ENCODE peak calls at places on chromosomes 11 and 22, in nine cellular contexts. H is Caco-2, A is HFF-Myc, Z is A549, D is AG04450, Y is GM23338, L is neural progenitor cell, G is stomach, O is cardiac muscle cell. C is an unnamed sample.

GRCh38 chr11:122505304-122506006 is 150.1 kb upstream of the UBASH3B start:
- DNase-seq in H (peak), A (peak), Z (peak), D (peak), Y (peak), L (peak), G (peak), O (peak), C (peak)

GRCh38 chr22:41697126-41697775 is 2.1 kb upstream of the MEI1 start:
- DNase-seq in H (peak), A (peak), Z (peak), D (peak), Y (peak), L (peak), G (peak), O (peak), C (peak)

GRCh38 chr11:65646921-65647701 is 9.2 kb downstream of the SIPA1 start:
- DNase-seq in H (peak), A (no peak), Z (peak), D (no peak), Y (peak), L (peak), G (peak), O (peak), C (no peak)

GRCh38 chr22:38706101-38706884 is 549 bp downstream of the GTPBP1 start:
- DNase-seq in H (peak), A (no peak), Z (no peak), D (no peak), Y (peak), L (peak), G (peak), O (peak), C (no peak)

GRCh38 chr22:16955678-16956210 is 52.3 kb downstream of the GAB4 start:
- DNase-seq in H (no peak), A (no peak), Z (no peak), D (no peak), Y (no peak), L (no peak), G (no peak), O (no peak), C (peak)

GRCh38 chr11:69417211-69418085 is 64.0 kb upstream of the LINC01488 start:
- DNase-seq in H (no peak), A (no peak), Z (no peak), D (no peak), Y (no peak), L (no peak), G (no peak), O (no peak), C (no peak)

GRCh38 chr11:118289411-118289810 is 15.1 kb upstream of the CD3E start:
- DNase-seq in H (no peak), A (peak), Z (no peak), D (no peak), Y (no peak), L (no peak), G (no peak), O (no peak), C (no peak)

GRCh38 chr22:45546333-45547015 is 43.8 kb downstream of the FBLN1 start:
- DNase-seq in H (no peak), A (no peak), Z (no peak), D (no peak), Y (no peak), L (no peak), G (no peak), O (no peak), C (no peak)

GRCh38 chr11:47172740-47173139 is 3.9 kb downstream of the ARFGAP2 start:
- DNase-seq in H (no peak), A (no peak), Z (no peak), D (no peak), Y (no peak), L (no peak), G (no peak), O (no peak), C (no peak)

GRCh38 chr11:123839131-123839530 is 33.0 kb upstream of the OR6M1 start:
- DNase-seq in H (no peak), A (no peak), Z (no peak), D (no peak), Y (no peak), L (no peak), G (no peak), O (no peak), C (no peak)

GRCh38 chr11:106061249-106061794 is 15.8 kb downstream of the KBTBD3 start:
- DNase-seq in H (no peak), A (no peak), Z (no peak), D (no peak), Y (peak), L (no peak), G (no peak), O (no peak), C (no peak)

GRCh38 chr22:25176175-25176574 is 23.5 kb upstream of the CRYBB3 start:
- DNase-seq in H (no peak), A (no peak), Z (no peak), D (no peak), Y (no peak), L (no peak), G (no peak), O (no peak), C (no peak)

GRCh38 chr11:119975561-119976152 is 162.3 kb downstream of the TRIM29 start:
- DNase-seq in H (no peak), A (no peak), Z (no peak), D (no peak), Y (peak), L (peak), G (no peak), O (no peak), C (no peak)

GRCh38 chr11:47504910-47505309 is 48.0 kb downstream of the CELF1 start:
- DNase-seq in H (no peak), A (no peak), Z (no peak), D (no peak), Y (no peak), L (no peak), G (no peak), O (no peak), C (no peak)

GRCh38 chr11:67375320-67376021 is 2.1 kb upstream of the CLCF1 start:
- DNase-seq in H (no peak), A (no peak), Z (peak), D (no peak), Y (peak), L (peak), G (no peak), O (no peak), C (no peak)

GRCh38 chr11:65288706-65289536 is 25.7 kb upstream of the CDC42EP2 start:
- DNase-seq in H (no peak), A (peak), Z (no peak), D (no peak), Y (no peak), L (no peak), G (no peak), O (no peak), C (no peak)

GRCh38 chr22:48719978-48720661 is 1107.6 kb downstream of the BRD1 start:
- DNase-seq in H (no peak), A (no peak), Z (peak), D (no peak), Y (peak), L (peak), G (no peak), O (no peak), C (no peak)

GRCh38 chr11:30908857-30909256 is 322.7 kb upstream of the MPPED2 start:
- DNase-seq in H (no peak), A (no peak), Z (no peak), D (no peak), Y (no peak), L (no peak), G (no peak), O (no peak), C (no peak)

GRCh38 chr11:59197990-59198389 is 14.7 kb downstream of the MPEG1 start:
- DNase-seq in H (no peak), A (no peak), Z (no peak), D (no peak), Y (no peak), L (no peak), G (peak), O (peak), C (no peak)

GRCh38 chr22:25051073-25051472 is 98.6 kb downstream of the KIAA1671 start:
- DNase-seq in H (no peak), A (no peak), Z (no peak), D (no peak), Y (peak), L (no peak), G (no peak), O (no peak), C (no peak)

GRCh38 chr22:42929838-42930155 is 72.7 kb upstream of the ARFGAP3 start:
- DNase-seq in H (no peak), A (no peak), Z (no peak), D (no peak), Y (no peak), L (no peak), G (no peak), O (no peak), C (no peak)

GRCh38 chr11:11505190-11505589 is 116.6 kb downstream of the GALNT18 start:
- DNase-seq in H (no peak), A (no peak), Z (no peak), D (no peak), Y (no peak), L (no peak), G (no peak), O (no peak), C (no peak)

GRCh38 chr22:38485783-38486182 is 17.9 kb downstream of the KDELR3 start:
- DNase-seq in H (no peak), A (no peak), Z (no peak), D (no peak), Y (no peak), L (no peak), G (no peak), O (no peak), C (no peak)

GRCh38 chr22:17780116-17780740 is 6.0 kb upstream of the BID start:
- DNase-seq in H (no peak), A (no peak), Z (no peak), D (no peak), Y (peak), L (no peak), G (no peak), O (no peak), C (no peak)

GRCh38 chr22:37137903-37138665 is 11.6 kb downstream of the IL2RB start:
- DNase-seq in H (no peak), A (no peak), Z (no peak), D (no peak), Y (no peak), L (no peak), G (no peak), O (no peak), C (no peak)

GRCh38 chr11:825366-826231 is 2.1 kb upstream of the CRACR2B start:
- DNase-seq in H (no peak), A (no peak), Z (no peak), D (no peak), Y (no peak), L (no peak), G (peak), O (no peak), C (no peak)

GRCh38 chr22:29130490-29130889 is 57.7 kb downstream of the KREMEN1 start:
- DNase-seq in H (no peak), A (no peak), Z (no peak), D (no peak), Y (no peak), L (no peak), G (no peak), O (no peak), C (no peak)

GRCh38 chr22:29133603-29134133 is 60.8 kb downstream of the KREMEN1 start:
- DNase-seq in H (no peak), A (no peak), Z (no peak), D (no peak), Y (no peak), L (no peak), G (no peak), O (no peak), C (no peak)

GRCh38 chr22:29138556-29138955 is 65.7 kb downstream of the KREMEN1 start:
- DNase-seq in H (no peak), A (no peak), Z (no peak), D (no peak), Y (no peak), L (no peak), G (no peak), O (no peak), C (no peak)

GRCh38 chr22:29136715-29137700 is 64.2 kb downstream of the KREMEN1 start:
- DNase-seq in H (no peak), A (no peak), Z (no peak), D (no peak), Y (no peak), L (no peak), G (no peak), O (no peak), C (no peak)

GRCh38 chr22:29134448-29134847 is 61.6 kb downstream of the KREMEN1 start:
- DNase-seq in H (no peak), A (no peak), Z (no peak), D (no peak), Y (no peak), L (no peak), G (no peak), O (no peak), C (no peak)
- H3K4me3 ChIP-seq in H (no peak), A (no peak), Z (no peak), D (no peak), Y (no peak), L (no peak), G (no peak), O (no peak), C (no peak)

GRCh38 chr22:40029189-40029890 is 34.6 kb downstream of the FAM83F start:
- DNase-seq in H (no peak), A (no peak), Z (no peak), D (no peak), Y (no peak), L (peak), G (no peak), O (no peak), C (no peak)
- H3K4me3 ChIP-seq in H (no peak), A (no peak), Z (no peak), D (no peak), Y (no peak), L (no peak), G (no peak), O (no peak), C (no peak)

GRCh38 chr11:103803062-103803461 is 233.4 kb upstream of the DDI1 start:
- DNase-seq in H (no peak), A (no peak), Z (no peak), D (no peak), Y (no peak), L (no peak), G (no peak), O (peak), C (no peak)

GRCh38 chr11:103808246-103808645 is 228.2 kb upstream of the DDI1 start:
- DNase-seq in H (no peak), A (no peak), Z (no peak), D (no peak), Y (no peak), L (no peak), G (no peak), O (no peak), C (no peak)

GRCh38 chr11:103806130-103806900 is 230.1 kb upstream of the DDI1 start:
- DNase-seq in H (no peak), A (peak), Z (peak), D (peak), Y (no peak), L (no peak), G (no peak), O (peak), C (no peak)

GRCh38 chr11:103807806-103808205 is 228.6 kb upstream of the DDI1 start:
- DNase-seq in H (no peak), A (no peak), Z (no peak), D (no peak), Y (no peak), L (no peak), G (no peak), O (peak), C (no peak)

GRCh38 chr11:103805688-103806009 is 230.8 kb upstream of the DDI1 start:
- DNase-seq in H (peak), A (no peak), Z (no peak), D (no peak), Y (no peak), L (no peak), G (no peak), O (no peak), C (no peak)
- H3K4me3 ChIP-seq in H (no peak), A (no peak), Z (peak), D (no peak), Y (no peak), L (no peak), G (no peak), O (no peak), C (no peak)

DNA sequence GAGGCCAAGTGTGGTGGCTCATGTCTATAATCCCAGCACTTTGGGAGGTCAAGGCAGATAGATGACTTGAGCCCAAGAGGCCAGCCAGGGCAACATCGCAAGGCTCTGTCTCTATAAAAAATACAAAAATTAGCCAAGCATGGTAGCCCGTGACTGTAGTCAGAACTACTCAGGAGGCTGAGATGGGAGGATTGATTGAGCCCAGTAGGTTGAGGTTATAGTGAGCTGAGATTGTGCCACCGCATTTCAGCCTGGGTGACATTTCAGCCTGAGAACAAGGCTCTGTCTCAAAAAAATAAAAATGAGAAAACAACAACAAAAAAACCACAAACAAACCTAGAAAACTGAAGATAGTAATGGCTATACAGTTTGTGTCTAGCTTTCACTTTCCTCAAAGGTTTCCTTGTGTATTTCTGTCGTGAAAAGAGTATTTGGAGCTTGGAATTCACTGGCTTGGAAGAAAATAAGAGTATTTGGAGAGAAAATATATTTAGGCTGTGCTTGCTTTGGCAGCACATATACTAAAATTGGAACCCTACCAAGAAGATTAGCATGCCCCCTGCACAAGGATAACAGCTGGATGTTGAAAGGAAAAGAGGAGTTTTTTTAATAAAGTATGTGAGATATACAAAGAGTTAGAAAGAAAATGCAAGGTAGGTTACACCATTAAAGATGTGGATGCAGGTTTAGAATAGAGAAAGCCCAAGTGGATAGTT is 3.9 kb upstream of the BIRC3 start:
- DNase-seq in H (no peak), A (no peak), Z (no peak), D (no peak), Y (no peak), L (no peak), G (no peak), O (peak), C (no peak)
- H3K4me3 ChIP-seq in H (no peak), A (no peak), Z (peak), D (no peak), Y (no peak), L (no peak), G (no peak), O (no peak), C (peak)

GRCh38 chr11:9962722-9963121 is 298.8 kb downstream of the SWAP70 start:
- DNase-seq in H (no peak), A (no peak), Z (no peak), D (no peak), Y (no peak), L (no peak), G (no peak), O (no peak), C (no peak)
- H3K4me3 ChIP-seq in H (no peak), A (no peak), Z (no peak), D (no peak), Y (no peak), L (no peak), G (no peak), O (no peak), C (no peak)

DNA sequence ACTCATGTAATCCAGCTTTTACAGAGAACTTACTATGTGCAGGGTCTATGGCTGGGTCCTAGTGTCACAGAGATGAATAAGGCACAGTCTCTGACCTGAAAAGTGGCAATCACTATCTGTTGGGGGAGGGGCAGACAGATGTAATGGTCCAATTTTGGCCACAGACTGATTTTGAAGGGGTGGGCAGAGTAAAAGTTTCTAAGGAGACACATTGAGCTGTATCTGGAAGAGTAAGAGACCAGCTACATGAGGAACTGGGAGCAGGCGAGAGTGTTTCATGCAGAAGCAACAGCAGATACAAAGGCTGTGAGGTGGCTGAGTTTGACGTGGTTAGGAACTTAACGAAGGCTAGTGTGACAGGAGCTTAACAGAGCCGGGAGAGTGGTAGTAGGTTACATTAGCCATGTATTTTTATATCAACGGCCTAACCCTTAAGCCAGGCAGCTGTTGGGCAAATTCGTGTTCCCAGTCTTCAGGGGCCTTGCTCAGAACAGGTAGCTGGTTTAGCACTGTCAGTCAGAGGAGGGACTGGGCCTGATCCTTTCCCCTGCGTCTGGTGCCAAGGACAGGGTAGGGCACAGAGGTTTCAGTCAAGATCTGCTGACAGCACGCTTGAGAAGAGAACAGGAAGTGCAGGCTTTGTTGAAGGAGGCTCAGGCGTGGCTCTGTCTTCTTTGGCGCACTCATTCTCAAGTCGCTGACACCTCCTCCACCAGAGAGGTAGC is 1.4 kb upstream of the STIM1 start:
- DNase-seq in H (no peak), A (no peak), Z (no peak), D (no peak), Y (no peak), L (no peak), G (peak), O (no peak), C (peak)
- H3K4me3 ChIP-seq in H (no peak), A (no peak), Z (peak), D (no peak), Y (peak), L (peak), G (peak), O (no peak), C (peak)

GRCh38 chr11:6391548-6392134 is 1.4 kb downstream of the SMPD1 start:
- DNase-seq in H (no peak), A (no peak), Z (no peak), D (no peak), Y (no peak), L (no peak), G (no peak), O (no peak), C (peak)
- H3K4me3 ChIP-seq in H (no peak), A (no peak), Z (no peak), D (peak), Y (no peak), L (no peak), G (peak), O (no peak), C (peak)

DNA sequence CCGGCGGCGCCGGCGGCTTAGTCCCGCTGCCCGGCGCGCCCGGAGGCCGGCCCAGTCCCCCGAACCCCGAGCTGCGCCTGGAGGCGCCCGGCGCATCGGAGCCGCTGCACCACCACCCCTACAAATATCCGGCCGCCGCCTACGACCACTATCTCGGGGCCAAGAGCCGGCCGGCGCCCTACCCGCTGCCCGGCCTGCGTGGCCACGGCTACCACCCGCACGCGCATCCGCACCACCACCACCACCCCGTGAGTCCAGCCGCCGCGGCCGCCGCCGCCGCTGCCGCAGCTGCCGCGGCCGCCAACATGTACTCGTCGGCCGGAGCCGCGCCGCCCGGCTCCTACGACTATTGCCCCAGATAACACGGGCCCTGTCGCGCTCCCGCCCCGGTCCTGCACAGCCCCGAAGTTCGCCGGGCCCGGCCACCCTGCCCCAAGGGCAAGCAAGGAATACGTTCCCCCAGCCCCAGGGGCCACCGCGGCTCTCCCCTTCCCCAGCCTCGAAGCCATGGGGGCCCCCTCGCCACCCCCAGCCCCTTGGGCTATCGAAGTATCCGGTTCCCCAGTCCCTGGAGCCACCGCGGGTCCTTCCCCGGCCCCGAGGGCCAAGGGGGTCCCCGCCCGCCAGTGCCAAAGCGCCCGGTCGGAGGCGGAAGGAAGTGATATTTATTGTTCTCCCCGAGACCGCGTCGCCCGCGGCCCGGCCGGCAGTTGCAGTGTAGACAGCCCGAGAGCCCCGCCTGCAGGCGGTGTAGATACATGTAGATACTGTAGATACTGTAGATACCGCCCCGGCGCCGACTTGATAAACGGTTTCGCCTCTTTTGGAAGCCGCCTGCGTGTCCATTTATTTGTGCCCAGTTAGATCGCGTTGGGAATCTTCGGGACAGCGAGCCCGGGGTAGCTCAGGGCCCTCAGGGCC is 6.2 kb downstream of the TBX1 start:
- DNase-seq in H (peak), A (no peak), Z (no peak), D (no peak), Y (peak), L (peak), G (peak), O (peak), C (no peak)
- H3K4me3 ChIP-seq in H (peak), A (no peak), Z (no peak), D (no peak), Y (peak), L (peak), G (peak), O (peak), C (no peak)